ENCODE peak calls at places on chromosome 10, in four cellular contexts. One of them, this sample, is unnamed. For H3K4me1, the result is how much of the 10 kb centered on the place peaks cover.

GRCh38 chr10:130042386-130042785 is 68.2 kb downstream of the C10orf143 start:
- DNase-seq in H1: no peak
- DNase-seq in HepG2: no peak
- DNase-seq in GM12878: no peak
- DNase-seq in this sample: no peak

GRCh38 chr10:133088524-133089460 is 1.1 kb downstream of the ADGRA1 start:
- DNase-seq in H1: no peak
- DNase-seq in HepG2: peak
- DNase-seq in GM12878: no peak
- DNase-seq in this sample: no peak

GRCh38 chr10:106380706-106381105 is 783.8 kb downstream of the SORCS1 start:
- DNase-seq in H1: no peak
- DNase-seq in HepG2: no peak
- DNase-seq in GM12878: no peak
- DNase-seq in this sample: no peak

GRCh38 chr10:51010977-51011376 is 63.3 kb upstream of the PRKG1 start:
- DNase-seq in H1: no peak
- DNase-seq in HepG2: peak
- DNase-seq in GM12878: peak
- DNase-seq in this sample: no peak

GRCh38 chr10:114859227-114859626 is 37.6 kb downstream of the FHIP2A start:
- DNase-seq in H1: no peak
- DNase-seq in HepG2: no peak
- DNase-seq in GM12878: no peak
- DNase-seq in this sample: no peak

GRCh38 chr10:47237316-47238260 is 62.4 kb upstream of the GDF10 start:
- DNase-seq in H1: no peak
- DNase-seq in HepG2: no peak
- DNase-seq in GM12878: no peak
- DNase-seq in this sample: no peak

GRCh38 chr10:102113956-102114857 is 6.0 kb downstream of the LDB1 start:
- DNase-seq in H1: no peak
- DNase-seq in HepG2: no peak
- DNase-seq in GM12878: no peak
- DNase-seq in this sample: no peak

GRCh38 chr10:51468424-51468823 is 231.0 kb downstream of the CSTF2T start:
- DNase-seq in H1: no peak
- DNase-seq in HepG2: no peak
- DNase-seq in GM12878: no peak
- DNase-seq in this sample: no peak

GRCh38 chr10:44968101-44968886 is 8.7 kb downstream of the RASSF4 start:
- DNase-seq in H1: no peak
- DNase-seq in HepG2: no peak
- DNase-seq in GM12878: no peak
- DNase-seq in this sample: no peak

GRCh38 chr10:35641430-35642015 is 573 bp downstream of the FZD8 start:
- DNase-seq in H1: no peak
- DNase-seq in HepG2: no peak
- DNase-seq in GM12878: no peak
- DNase-seq in this sample: no peak

GRCh38 chr10:107553470-107553869 is 389.0 kb upstream of the SORCS1 start:
- DNase-seq in H1: no peak
- DNase-seq in HepG2: no peak
- DNase-seq in GM12878: peak
- DNase-seq in this sample: no peak

GRCh38 chr10:88120599-88121333 is 257.3 kb downstream of the PTEN start:
- DNase-seq in H1: no peak
- DNase-seq in HepG2: no peak
- DNase-seq in GM12878: no peak
- DNase-seq in this sample: no peak

GRCh38 chr10:95221124-95221523 is 27.1 kb downstream of the ACSM6 start:
- DNase-seq in H1: no peak
- DNase-seq in HepG2: peak
- DNase-seq in GM12878: no peak
- DNase-seq in this sample: no peak

GRCh38 chr10:44341901-44342300 is 43.0 kb downstream of the CXCL12 start:
- DNase-seq in H1: no peak
- DNase-seq in HepG2: no peak
- DNase-seq in GM12878: no peak
- DNase-seq in this sample: no peak

GRCh38 chr10:132589681-132590080 is 52.1 kb downstream of the INPP5A start:
- DNase-seq in H1: no peak
- DNase-seq in HepG2: no peak
- DNase-seq in GM12878: no peak
- DNase-seq in this sample: no peak

GRCh38 chr10:124286621-124287020 is 132.1 kb downstream of the OAT start:
- DNase-seq in H1: no peak
- DNase-seq in HepG2: no peak
- DNase-seq in GM12878: no peak
- DNase-seq in this sample: no peak

GRCh38 chr10:20834825-20835224 is 62.3 kb downstream of the NEBL start:
- DNase-seq in H1: no peak
- DNase-seq in HepG2: no peak
- DNase-seq in GM12878: no peak
- DNase-seq in this sample: no peak

GRCh38 chr10:69398466-69398865 is 18.3 kb downstream of the TACR2 start:
- DNase-seq in H1: no peak
- DNase-seq in HepG2: no peak
- DNase-seq in GM12878: no peak
- DNase-seq in this sample: no peak

GRCh38 chr10:111835562-111835961 is 348.0 kb downstream of the GPAM start:
- DNase-seq in H1: no peak
- DNase-seq in HepG2: no peak
- DNase-seq in GM12878: no peak
- DNase-seq in this sample: no peak

GRCh38 chr10:5470062-5470751 is 29.2 kb downstream of the CALML5 start:
- DNase-seq in H1: no peak
- DNase-seq in HepG2: no peak
- DNase-seq in GM12878: no peak
- DNase-seq in this sample: no peak

GRCh38 chr10:62749104-62749683 is 55.3 kb upstream of the ADO start:
- DNase-seq in H1: no peak
- DNase-seq in HepG2: no peak
- DNase-seq in GM12878: no peak
- DNase-seq in this sample: no peak

GRCh38 chr10:117694251-117694650 is 151.7 kb downstream of the EMX2 start:
- DNase-seq in H1: no peak
- DNase-seq in HepG2: no peak
- DNase-seq in GM12878: no peak
- DNase-seq in this sample: no peak

GRCh38 chr10:77857272-77857671 is 69.3 kb downstream of the DLG5 start:
- DNase-seq in H1: no peak
- DNase-seq in HepG2: no peak
- DNase-seq in GM12878: no peak
- DNase-seq in this sample: no peak

GRCh38 chr10:52443419-52444388 is 129.6 kb downstream of the DKK1 start:
- DNase-seq in H1: no peak
- DNase-seq in HepG2: peak
- DNase-seq in GM12878: no peak
- DNase-seq in this sample: no peak

GRCh38 chr10:28801869-28802268 is 124.5 kb downstream of the BAMBI start:
- DNase-seq in H1: no peak
- DNase-seq in HepG2: no peak
- DNase-seq in GM12878: no peak
- DNase-seq in this sample: no peak

GRCh38 chr10:68106656-68107055 is 2.6 kb upstream of the MYPN start:
- DNase-seq in H1: no peak
- DNase-seq in HepG2: no peak
- DNase-seq in GM12878: no peak
- DNase-seq in this sample: no peak

GRCh38 chr10:18216482-18216881 is 76.3 kb downstream of the CACNB2 start:
- DNase-seq in H1: no peak
- DNase-seq in HepG2: peak
- DNase-seq in GM12878: no peak
- DNase-seq in this sample: no peak

GRCh38 chr10:78889536-78890063 is 179.2 kb upstream of the ZMIZ1 start:
- DNase-seq in H1: no peak
- DNase-seq in HepG2: no peak
- DNase-seq in GM12878: no peak
- DNase-seq in this sample: no peak

GRCh38 chr10:32005050-32005449 is 51.2 kb downstream of the KIF5B start:
- DNase-seq in H1: no peak
- DNase-seq in HepG2: peak
- DNase-seq in GM12878: peak
- DNase-seq in this sample: no peak

GRCh38 chr10:101028446-101029244 is 2.3 kb downstream of the PDZD7 start:
- DNase-seq in H1: no peak
- DNase-seq in HepG2: no peak
- DNase-seq in GM12878: no peak
- DNase-seq in this sample: no peak

GRCh38 chr10:52466464-52466863 is 152.4 kb downstream of the DKK1 start:
- DNase-seq in H1: no peak
- DNase-seq in HepG2: no peak
- DNase-seq in GM12878: no peak
- DNase-seq in this sample: no peak

GRCh38 chr10:14254368-14254767 is 76.4 kb downstream of the FRMD4A start:
- DNase-seq in H1: no peak
- DNase-seq in HepG2: no peak
- DNase-seq in GM12878: no peak
- DNase-seq in this sample: no peak
- H3K4me3 ChIP-seq in H1: no peak
- H3K4me3 ChIP-seq in HepG2: no peak
- H3K4me3 ChIP-seq in GM12878: no peak
- H3K4me3 ChIP-seq in this sample: no peak

DNA sequence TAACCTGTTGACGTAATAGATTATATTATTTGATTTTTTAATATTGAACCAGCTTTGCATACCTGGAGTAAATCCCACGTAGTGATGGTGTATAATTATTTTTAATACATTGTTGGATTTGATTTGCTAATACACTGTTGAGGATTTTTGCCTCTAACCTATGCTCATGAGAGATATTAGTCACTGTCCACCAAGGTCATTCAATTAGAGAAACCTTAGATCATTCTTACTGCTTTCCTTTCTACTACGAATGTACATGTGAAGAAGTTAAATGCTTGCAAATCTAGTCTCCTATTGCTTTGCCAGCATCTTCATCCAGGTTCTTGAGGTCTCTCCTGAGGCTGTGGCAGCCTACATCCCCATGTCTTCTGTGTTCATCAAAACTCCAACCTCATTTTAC is 6.7 kb downstream of the ATP5F1C start:
- DNase-seq in H1: no peak
- DNase-seq in HepG2: no peak
- DNase-seq in GM12878: no peak
- DNase-seq in this sample: no peak
- H3K4me1 ChIP-seq in H1: under half
- H3K4me1 ChIP-seq in HepG2: half or more
- H3K4me1 ChIP-seq in GM12878: under half
- H3K4me1 ChIP-seq in this sample: under half

DNA sequence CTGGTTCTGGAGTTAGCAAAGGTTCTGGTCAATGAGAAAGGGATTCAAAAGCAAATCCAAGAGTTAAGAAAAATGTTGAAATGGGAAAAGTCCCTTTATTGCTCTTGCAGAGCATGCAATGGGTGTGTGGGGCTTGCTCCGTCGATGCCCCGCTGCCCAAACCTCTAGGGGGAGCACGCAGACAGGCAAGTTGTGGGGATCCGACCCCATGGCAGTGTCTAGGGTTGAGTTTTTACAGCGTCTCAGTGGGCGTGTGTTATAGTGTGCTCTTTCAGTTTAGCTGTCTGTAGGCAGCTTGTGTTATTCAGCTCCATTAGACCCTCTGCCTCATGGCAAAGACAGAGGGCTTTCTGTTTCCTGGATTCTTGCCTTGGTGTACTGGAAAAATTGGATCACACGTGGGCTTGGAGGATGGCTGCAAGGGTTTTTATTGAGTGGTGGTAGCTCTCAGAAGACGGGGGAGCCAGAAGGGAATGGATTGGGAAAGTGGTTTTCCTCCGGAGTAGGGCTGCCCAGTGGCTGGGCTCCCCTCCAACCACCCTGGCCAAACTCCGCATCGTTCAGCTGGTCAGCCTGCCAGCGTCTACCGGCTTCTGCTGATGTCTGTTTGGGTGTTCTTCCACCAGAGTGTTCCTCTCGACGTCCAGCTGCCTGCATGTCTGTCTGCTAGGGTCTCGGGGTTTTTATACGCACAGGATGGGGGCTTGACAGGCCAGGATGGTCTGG is 102.3 kb upstream of the PLXDC2 start:
- DNase-seq in H1: peak
- DNase-seq in HepG2: no peak
- DNase-seq in GM12878: no peak
- DNase-seq in this sample: no peak
- TF ChIP-seq SUZ12 in H1: no peak
- TF ChIP-seq SUZ12 in HepG2: no peak
- TF ChIP-seq SUZ12 in GM12878: no peak
- TF ChIP-seq SUZ12 in this sample: no peak

GRCh38 chr10:119270893-119271361 is 63.6 kb downstream of the GRK5 start:
- DNase-seq in H1: no peak
- DNase-seq in HepG2: peak
- DNase-seq in GM12878: no peak
- DNase-seq in this sample: no peak
- H3K4me3 ChIP-seq in H1: no peak
- H3K4me3 ChIP-seq in HepG2: peak
- H3K4me3 ChIP-seq in GM12878: peak
- H3K4me3 ChIP-seq in this sample: no peak

GRCh38 chr10:30974355-30974754 is 57.3 kb downstream of the ZNF438 start:
- DNase-seq in H1: no peak
- DNase-seq in HepG2: no peak
- DNase-seq in GM12878: no peak
- DNase-seq in this sample: no peak
- H3K4me1 ChIP-seq in H1: under half
- H3K4me1 ChIP-seq in HepG2: under half
- H3K4me1 ChIP-seq in GM12878: under half
- H3K4me1 ChIP-seq in this sample: under half

GRCh38 chr10:93063217-93063976 is 2.8 kb downstream of the CYP26C1 start:
- DNase-seq in H1: no peak
- DNase-seq in HepG2: no peak
- DNase-seq in GM12878: no peak
- DNase-seq in this sample: no peak

GRCh38 chr10:93060887-93061593 is 442 bp downstream of the CYP26C1 start:
- DNase-seq in H1: no peak
- DNase-seq in HepG2: no peak
- DNase-seq in GM12878: no peak
- DNase-seq in this sample: no peak

GRCh38 chr10:93061594-93062498 is 1.2 kb downstream of the CYP26C1 start:
- DNase-seq in H1: no peak
- DNase-seq in HepG2: no peak
- DNase-seq in GM12878: no peak
- DNase-seq in this sample: no peak

GRCh38 chr10:93063977-93064660 is 3.5 kb downstream of the CYP26C1 start:
- DNase-seq in H1: no peak
- DNase-seq in HepG2: no peak
- DNase-seq in GM12878: no peak
- DNase-seq in this sample: no peak

GRCh38 chr10:93062499-93063216 is 2.1 kb downstream of the CYP26C1 start:
- DNase-seq in H1: no peak
- DNase-seq in HepG2: no peak
- DNase-seq in GM12878: no peak
- DNase-seq in this sample: no peak
- TF ChIP-seq SUZ12 in H1: no peak
- TF ChIP-seq SUZ12 in HepG2: no peak
- TF ChIP-seq SUZ12 in GM12878: no peak
- TF ChIP-seq SUZ12 in this sample: peak

GRCh38 chr10:99975942-99976809 is 33.6 kb downstream of the DNMBP start:
- DNase-seq in H1: no peak
- DNase-seq in HepG2: no peak
- DNase-seq in GM12878: no peak
- DNase-seq in this sample: no peak
- H3K4me3 ChIP-seq in H1: no peak
- H3K4me3 ChIP-seq in HepG2: no peak
- H3K4me3 ChIP-seq in GM12878: peak
- H3K4me3 ChIP-seq in this sample: no peak

This sample was measured in NT2/D1.